ENCODE peak calls at places on chromosome 16, in four cellular contexts. J, R, M and Y are unnamed samples.
A peak's percentile ranks its signal among the peaks of the same experiment; 100 is the strongest.

GRCh38 chr16:54930034-54930938 is at the start of gene IRX5:
- DNase-seq in R (peak; percentile 96), M (peak; percentile 98), J (no peak), Y (peak; percentile 71)

GRCh38 chr16:30677931-30678585 is 19.8 kb downstream of the FBRS start:
- DNase-seq in R (peak; percentile 24), M (no peak), J (no peak), Y (no peak)

GRCh38 chr16:9318764-9319163 is 227.3 kb downstream of the HAPSTR1 start:
- DNase-seq in M (no peak), R (no peak), J (no peak), Y (no peak)

GRCh38 chr16:1964046-1964505 is 550 bp downstream of the RPS2 start:
- DNase-seq in J (no peak), M (peak; percentile 58), R (peak; percentile 56), Y (no peak)

GRCh38 chr16:5479925-5480324 is 382.3 kb upstream of the EEF2KMT start:
- DNase-seq in J (no peak), R (no peak), M (no peak), Y (no peak)

GRCh38 chr16:75007443-75007842 is 8.6 kb downstream of the ZNRF1 start:
- DNase-seq in R (no peak), J (no peak), M (no peak), Y (no peak)

GRCh38 chr16:69762843-69763556 is 868 bp downstream of the WWP2 start:
- DNase-seq in J (no peak), M (peak; percentile 77), R (peak; percentile 15), Y (no peak)

GRCh38 chr16:27195068-27195741 is 8.1 kb upstream of the KDM8 start:
- DNase-seq in J (no peak), R (no peak), M (no peak), Y (no peak)

GRCh38 chr16:27769561-27770222 is 219.7 kb downstream of the KATNIP start:
- DNase-seq in M (peak; percentile 15), J (no peak), R (no peak), Y (no peak)

GRCh38 chr16:80557037-80557436 is 16.2 kb downstream of the DYNLRB2 start:
- DNase-seq in J (no peak), R (no peak), M (no peak), Y (no peak)

GRCh38 chr16:15440852-15441251 is 6.5 kb downstream of the BMERB1 start:
- DNase-seq in J (no peak), M (peak; percentile 92), R (no peak), Y (no peak)

GRCh38 chr16:71555230-71555891 is 21.5 kb downstream of the TAT start:
- DNase-seq in J (no peak), M (no peak), R (no peak), Y (no peak)

GRCh38 chr16:89884041-89884421 is 10.6 kb downstream of the TCF25 start:
- DNase-seq in M (no peak), R (no peak), J (no peak), Y (no peak)

GRCh38 chr16:4505356-4506153 is 29.4 kb downstream of the HMOX2 start:
- DNase-seq in R (no peak), J (no peak), M (no peak), Y (no peak)

GRCh38 chr16:27242868-27243590 is 25.5 kb downstream of the NSMCE1 start:
- DNase-seq in J (no peak), R (peak; percentile 62), M (peak; percentile 87), Y (peak; percentile 50)

GRCh38 chr16:10940501-10941079 is 1.7 kb downstream of the DEXI start:
- DNase-seq in J (no peak), M (peak; percentile 53), R (no peak), Y (no peak)

GRCh38 chr16:11380836-11381235 is 35.6 kb downstream of the RMI2 start:
- DNase-seq in R (no peak), M (no peak), J (no peak), Y (no peak)

GRCh38 chr16:787261-787966 is 767 bp downstream of the RPUSD1 start:
- DNase-seq in J (no peak), R (no peak), M (peak; percentile 43), Y (no peak)

GRCh38 chr16:69880640-69881133 is 70.4 kb upstream of the CLEC18A start:
- DNase-seq in M (peak; percentile 81), R (no peak), J (no peak), Y (no peak)

DNA sequence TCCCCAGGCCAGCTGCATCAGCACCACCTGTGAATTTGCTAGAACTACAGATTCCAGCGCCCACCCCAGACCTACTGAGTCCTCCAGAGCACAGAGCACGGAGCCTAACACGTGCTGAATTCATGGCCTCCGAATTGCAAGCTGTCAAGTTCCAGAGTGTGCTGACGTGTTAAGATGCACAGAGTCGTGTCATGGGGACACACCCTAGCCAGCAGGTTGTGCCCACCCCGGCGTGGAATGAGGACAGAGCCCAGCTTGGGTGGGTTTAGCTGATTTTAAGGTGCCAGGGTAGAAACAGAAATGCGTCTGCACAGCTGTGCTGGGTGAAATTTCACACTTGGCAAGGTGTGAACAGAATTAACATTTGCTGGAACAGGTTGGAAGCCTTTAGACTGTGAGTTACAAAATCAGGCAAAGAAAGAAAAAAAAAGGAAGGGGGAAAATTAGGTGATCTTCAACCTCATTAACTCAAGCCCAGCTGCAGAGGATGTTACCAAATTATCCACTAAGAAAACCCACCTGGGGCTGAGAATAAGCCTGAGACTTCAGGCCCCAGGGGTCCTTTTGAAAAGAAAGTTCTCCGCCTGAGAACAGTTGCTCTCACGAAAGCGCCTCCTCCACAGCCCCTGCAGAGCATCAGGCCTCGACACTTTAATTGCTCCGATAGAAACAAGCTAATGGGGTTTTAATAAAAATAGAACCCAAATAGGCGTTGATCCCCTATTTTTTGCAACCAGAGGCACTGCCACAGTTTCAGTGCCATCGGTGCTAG is 27.2 kb downstream of the GINS3 start:
- DNase-seq in R (peak; percentile 84), J (no peak), M (no peak), Y (no peak)
- H3K27me3 ChIP-seq in R (no peaks in the 10 kb centered on the region), J (no peaks in the 10 kb centered on the region), M (no peaks in the 10 kb centered on the region), Y (no peaks in the 10 kb centered on the region)

GRCh38 chr16:24943471-24943870 is 71.7 kb downstream of the ARHGAP17 start:
- DNase-seq in R (no peak), M (no peak), J (no peak), Y (no peak)

GRCh38 chr16:24950275-24950674 is 64.9 kb downstream of the ARHGAP17 start:
- DNase-seq in J (no peak), M (peak; percentile 67), R (no peak), Y (no peak)

GRCh38 chr16:24944206-24944605 is 71.0 kb downstream of the ARHGAP17 start:
- DNase-seq in J (no peak), R (no peak), M (no peak), Y (no peak)

DNA sequence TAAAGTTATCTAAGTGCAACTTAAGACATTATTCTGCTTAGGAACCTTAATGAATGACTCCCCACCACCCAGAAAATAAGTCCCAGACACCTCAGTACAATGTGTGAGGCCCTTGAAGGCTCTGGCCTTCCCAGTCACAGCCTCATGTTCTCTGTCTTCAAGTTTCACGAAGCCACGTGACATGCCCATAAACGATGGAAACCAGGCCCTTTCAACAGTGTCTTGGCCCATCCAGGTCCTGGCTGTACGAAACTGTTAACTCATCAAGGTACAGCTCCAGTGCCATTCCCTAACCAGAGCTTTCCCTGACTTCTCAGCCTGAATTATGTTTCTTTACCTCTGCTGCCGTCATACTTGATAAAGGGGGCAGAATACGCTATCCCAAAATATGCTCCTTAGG is 69.0 kb downstream of the ARHGAP17 start:
- DNase-seq in R (no peak), J (no peak), M (no peak), Y (no peak)
- H3K27me3 ChIP-seq in R (no peaks in the 10 kb centered on the region), J (no peaks in the 10 kb centered on the region), M (no peaks in the 10 kb centered on the region), Y (no peaks in the 10 kb centered on the region)

GRCh38 chr16:48462146-48462740 is 77.0 kb upstream of the SIAH1 start:
- DNase-seq in R (no peak), J (no peak), M (no peak), Y (no peak)
- H3K27me3 ChIP-seq in R (no peaks in the 10 kb centered on the region), J (no peaks in the 10 kb centered on the region), M (no peaks in the 10 kb centered on the region), Y (no peaks in the 10 kb centered on the region)

GRCh38 chr16:50550035-50550434 is 1.8 kb downstream of the NKD1 start:
- DNase-seq in J (no peak), R (no peak), M (no peak), Y (no peak)

GRCh38 chr16:50549561-50549915 is 1.3 kb downstream of the NKD1 start:
- DNase-seq in J (no peak), R (no peak), M (no peak), Y (no peak)

GRCh38 chr16:50548659-50549560 is 714 bp downstream of the NKD1 start:
- DNase-seq in R (peak; percentile 10), J (no peak), M (peak; percentile 59), Y (no peak)

GRCh38 chr16:50547340-50547865 is 793 bp upstream of the NKD1 start:
- DNase-seq in M (no peak), J (no peak), R (peak; percentile 77), Y (no peak)

DNA sequence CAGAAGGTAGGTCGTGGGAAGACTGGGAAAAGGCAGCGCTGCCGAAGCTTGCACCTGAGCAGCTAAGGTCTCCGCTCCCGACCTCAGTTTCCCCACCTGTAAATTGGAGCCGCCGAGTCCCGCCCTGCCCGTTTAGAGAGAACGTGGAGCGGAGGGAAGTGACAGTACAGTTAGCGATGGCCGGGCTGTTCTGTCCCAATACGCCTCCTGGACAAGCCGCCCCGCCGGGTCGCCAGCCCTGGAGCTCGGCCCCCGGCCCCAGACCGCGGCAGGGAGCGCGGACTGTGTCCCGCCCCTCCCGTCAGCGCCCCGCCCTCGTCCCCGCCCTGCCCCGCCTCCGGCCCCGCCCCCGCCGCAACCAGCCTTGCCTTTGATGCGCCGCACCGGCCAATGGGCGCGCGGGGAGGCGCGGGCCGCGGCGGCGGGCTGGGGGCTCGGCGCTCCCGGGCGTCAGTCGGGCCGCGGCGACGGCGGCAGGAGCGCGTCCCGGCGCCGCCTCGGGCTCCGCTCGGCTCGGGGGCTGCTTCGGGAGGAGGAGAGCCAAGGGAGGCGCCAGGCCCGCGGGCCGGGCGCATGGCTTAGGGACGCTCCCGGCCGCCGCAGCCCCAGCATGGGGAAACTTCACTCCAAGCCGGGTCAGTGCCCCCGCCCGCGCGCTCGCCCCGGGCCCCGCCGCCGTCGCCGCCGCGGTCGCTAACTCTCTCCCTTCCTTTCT is at the start of gene NKD1:
- DNase-seq in M (peak; percentile 75), R (peak; percentile 95), J (no peak), Y (no peak)
- H3K27me3 ChIP-seq in M (peaks cover 80% of the 10 kb centered on the region), R (peaks cover 74% of the 10 kb centered on the region), J (no peaks in the 10 kb centered on the region), Y (no peaks in the 10 kb centered on the region)

GRCh38 chr16:49855280-49855821 is 561 bp downstream of the ZNF423 start:
- DNase-seq in J (no peak), R (peak; percentile 96), M (peak; percentile 68), Y (no peak)

GRCh38 chr16:49858200-49859129 is 2.6 kb upstream of the ZNF423 start:
- DNase-seq in R (peak; percentile 71), M (peak; percentile 51), J (no peak), Y (peak; percentile 61)

GRCh38 chr16:49855822-49856740 is at the start of gene ZNF423:
- DNase-seq in M (peak; percentile 29), R (peak; percentile 76), J (no peak), Y (no peak)

GRCh38 chr16:49857423-49858181 is 1.7 kb upstream of the ZNF423 start:
- DNase-seq in J (no peak), M (peak; percentile 60), R (peak; percentile 85), Y (no peak)

DNA sequence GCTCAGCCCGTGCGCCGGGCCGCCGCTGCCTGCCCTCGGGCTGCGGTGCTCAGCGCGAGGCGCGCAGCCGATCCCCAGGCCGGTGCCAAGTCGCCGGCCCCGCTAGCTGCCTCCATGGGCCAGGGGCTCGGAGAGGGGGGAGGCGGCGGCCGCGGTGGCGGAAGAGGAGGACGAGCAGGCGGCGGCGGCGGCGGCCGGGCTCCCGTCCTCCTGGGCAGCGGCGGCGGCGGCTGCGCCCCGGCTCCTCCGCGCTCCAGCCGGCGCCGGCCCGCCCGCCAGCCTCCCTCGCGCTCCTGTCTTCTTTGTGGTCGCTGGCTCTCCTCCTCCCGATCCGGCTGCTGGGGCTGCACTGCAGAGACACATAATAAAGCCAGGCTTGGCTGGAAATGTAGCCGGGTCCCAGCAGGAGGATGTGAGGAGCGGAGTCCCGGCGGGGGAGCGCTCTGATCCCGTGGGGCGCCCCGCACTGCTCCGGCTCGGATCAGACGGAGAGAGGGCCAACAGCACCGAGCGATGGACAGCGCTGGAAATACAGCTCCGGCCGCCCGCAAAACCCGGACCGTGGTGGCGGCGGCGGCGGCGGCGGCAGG is 924 bp upstream of the ZNF423 start:
- DNase-seq in M (peak; percentile 88), J (no peak), R (peak; percentile 93), Y (no peak)
- H3K27me3 ChIP-seq in M (peaks cover 24% of the 10 kb centered on the region), J (no peaks in the 10 kb centered on the region), R (peaks cover 46% of the 10 kb centered on the region), Y (no peaks in the 10 kb centered on the region)